ENCODE peak calls at places on chromosomes 12 and 14, in four cellular contexts. U is HL-60, M is GM12878, I is K562. C is an unnamed sample.
A peak's percentile ranks its signal among the peaks of the same experiment; 100 is the strongest.

GRCh38 chr14:105879867-105880561 is 353.6 kb downstream of the TMEM121 start:
- DNase-seq in U (no peak), M (no peak), I (no peak), C (no peak)

GRCh38 chr14:71594828-71595227 is 337.4 kb upstream of the RGS6 start:
- DNase-seq in U (peak; percentile 1), M (no peak), I (peak; percentile 13), C (no peak)

GRCh38 chr12:132812631-132813305 is 15.9 kb downstream of the GOLGA3 start:
- DNase-seq in U (no peak), M (no peak), I (no peak), C (no peak)

GRCh38 chr12:101713059-101713682 is 15.7 kb downstream of the CHPT1 start:
- DNase-seq in U (no peak), M (no peak), I (peak; percentile 49), C (no peak)

GRCh38 chr12:130163461-130164215 is 1.4 kb downstream of the FZD10 start:
- DNase-seq in U (no peak), M (no peak), I (no peak), C (no peak)

GRCh38 chr12:132475304-132476037 is 14.5 kb upstream of the FBRSL1 start:
- DNase-seq in U (peak; percentile 49), M (no peak), I (no peak), C (no peak)

GRCh38 chr12:44286336-44286735 is 450.5 kb downstream of the TMEM117 start:
- DNase-seq in U (no peak), M (no peak), I (no peak), C (no peak)

GRCh38 chr12:42696424-42697149 is 107.0 kb upstream of the PRICKLE1 start:
- DNase-seq in U (peak; percentile 65), M (no peak), I (no peak), C (no peak)

GRCh38 chr14:75279739-75280447 is 1.3 kb downstream of the FOS start:
- DNase-seq in U (no peak), M (no peak), I (no peak), C (no peak)

GRCh38 chr12:31756977-31757420 is 28.2 kb upstream of the AMN1 start:
- DNase-seq in U (no peak), M (no peak), I (peak; percentile 70), C (no peak)

GRCh38 chr14:44640416-44640815 is 133.3 kb upstream of the FSCB start:
- DNase-seq in U (no peak), M (no peak), I (no peak), C (no peak)

GRCh38 chr12:122964439-122965257 is 1.6 kb downstream of the ABCB9 start:
- DNase-seq in U (no peak), M (no peak), I (peak; percentile 68), C (no peak)

GRCh38 chr12:54378791-54379400 is 5.6 kb downstream of the ZNF385A start:
- DNase-seq in U (no peak), M (no peak), I (peak; percentile 82), C (no peak)

GRCh38 chr14:104253223-104253822 is 114.9 kb downstream of the KIF26A start:
- DNase-seq in U (no peak), M (no peak), I (no peak), C (no peak)

GRCh38 chr12:78470354-78471195 is 394.0 kb upstream of the SYT1 start:
- DNase-seq in U (no peak), M (no peak), I (peak; percentile 8), C (no peak)

GRCh38 chr14:64612021-64612380 is 62.2 kb downstream of the PPP1R36 start:
- DNase-seq in U (no peak), M (no peak), I (no peak), C (no peak)

GRCh38 chr12:95200128-95200973 is 16.9 kb downstream of the FGD6 start:
- DNase-seq in U (no peak), M (no peak), I (no peak), C (no peak)

GRCh38 chr12:67649165-67650126 is 901 bp downstream of the DYRK2 start:
- DNase-seq in U (no peak), M (no peak), I (peak; percentile 27), C (peak; percentile 35)

GRCh38 chr14:71472281-71472960 is 459.8 kb upstream of the RGS6 start:
- DNase-seq in U (no peak), M (no peak), I (no peak), C (peak; percentile 11)

GRCh38 chr14:51978566-51979398 is 10.6 kb upstream of the RTRAF start:
- DNase-seq in U (peak; percentile 73), M (peak; percentile 43), I (peak; percentile 73), C (no peak)

GRCh38 chr12:49750027-49750977 is 8.9 kb downstream of the TMBIM6 start:
- DNase-seq in U (peak; percentile 84), M (peak; percentile 36), I (peak; percentile 63), C (no peak)

GRCh38 chr12:49487605-49488004 is 51.2 kb upstream of the KCNH3 start:
- DNase-seq in U (no peak), M (peak; percentile 13), I (no peak), C (no peak)

GRCh38 chr12:114982760-114983159 is 298.8 kb upstream of the TBX3 start:
- DNase-seq in U (no peak), M (no peak), I (peak; percentile 2), C (no peak)

GRCh38 chr12:69329669-69330428 is 18.3 kb upstream of the LYZ start:
- DNase-seq in U (peak; percentile 87), M (no peak), I (no peak), C (no peak)

GRCh38 chr14:99267871-99268775 is 3.9 kb downstream of the BCL11B start:
- DNase-seq in U (no peak), M (no peak), I (no peak), C (no peak)

GRCh38 chr12:107503851-107504502 is 181.6 kb upstream of the PWP1 start:
- DNase-seq in U (no peak), M (no peak), I (no peak), C (no peak)

GRCh38 chr12:46770501-46771183 is 55.2 kb downstream of the SLC38A4 start:
- DNase-seq in U (no peak), M (no peak), I (no peak), C (no peak)

GRCh38 chr12:74741113-74741512 is 203.5 kb downstream of the ATXN7L3B start:
- DNase-seq in U (no peak), M (no peak), I (no peak), C (no peak)

GRCh38 chr14:75022655-75023054 is 19.9 kb downstream of the EIF2B2 start:
- DNase-seq in U (peak; percentile 2), M (no peak), I (peak; percentile 19), C (no peak)

GRCh38 chr12:21989819-21990412 is 48.7 kb upstream of the ABCC9 start:
- DNase-seq in U (peak; percentile 3), M (no peak), I (peak; percentile 34), C (no peak)

GRCh38 chr12:402127-402456 is 648 bp downstream of the CCDC77 start:
- DNase-seq in U (peak; percentile 43), M (no peak), I (peak; percentile 53), C (no peak)

GRCh38 chr12:110224379-110225304 is 56.4 kb upstream of the ATP2A2 start:
- DNase-seq in U (no peak), M (no peak), I (peak; percentile 23), C (no peak)

GRCh38 chr14:75069811-75070145 is 337 bp downstream of the ZC2HC1C start:
- DNase-seq in U (no peak), M (no peak), I (no peak), C (no peak)

GRCh38 chr12:49540229-49541139 is 1.7 kb downstream of the KCNH3 start:
- DNase-seq in U (no peak), M (no peak), I (no peak), C (no peak)

GRCh38 chr14:105061428-105062047 is 3.7 kb downstream of the GPR132 start:
- DNase-seq in U (peak; percentile 73), M (no peak), I (no peak), C (peak; percentile 56)

GRCh38 chr12:123384318-123384993 is 524 bp downstream of the KMT5A start:
- DNase-seq in U (no peak), M (no peak), I (peak; percentile 52), C (no peak)

GRCh38 chr14:84404246-84404645 is 1125.7 kb upstream of the FLRT2 start:
- DNase-seq in U (no peak), M (no peak), I (no peak), C (no peak)

GRCh38 chr12:102349079-102349478 is 131.3 kb downstream of the IGF1 start:
- DNase-seq in U (no peak), M (no peak), I (no peak), C (no peak)

DNA sequence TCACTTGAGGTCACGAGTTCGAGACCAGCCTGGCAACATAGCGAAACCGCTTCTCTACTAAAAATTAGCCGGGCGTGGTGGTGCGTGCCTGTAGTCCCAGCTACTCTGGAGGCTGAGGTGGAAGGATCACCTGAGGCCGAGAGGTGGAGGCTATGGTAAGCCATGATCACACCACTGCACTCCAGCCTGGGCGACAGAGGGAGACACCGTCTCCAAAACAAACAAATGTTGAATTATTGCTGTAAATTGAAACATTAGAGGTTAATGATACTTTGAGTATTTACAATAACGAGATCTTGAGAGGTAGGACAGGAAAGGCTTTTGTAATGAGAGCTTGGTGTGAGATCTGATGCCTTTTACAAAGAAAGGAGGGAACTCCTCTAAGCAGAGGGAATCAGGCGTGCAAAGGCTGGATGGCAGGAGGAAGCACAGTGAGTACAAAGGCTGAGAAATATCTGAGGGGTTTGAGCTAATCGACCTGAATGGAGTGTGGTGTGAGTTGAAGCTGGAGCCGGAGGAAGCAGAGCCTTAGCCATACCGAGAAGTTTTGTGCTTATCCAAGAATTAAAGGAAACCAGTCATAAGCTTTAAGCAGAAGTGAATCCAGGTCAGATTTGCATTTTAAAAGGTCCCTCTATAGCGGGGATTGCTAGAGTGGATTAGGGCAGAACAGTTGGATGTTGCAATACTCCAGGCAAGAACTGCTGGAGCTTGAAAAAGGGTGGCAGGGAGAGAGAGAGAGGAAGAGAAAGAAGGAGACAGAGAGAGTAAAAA is 1.1 kb downstream of the RHNO1 start:
- DNase-seq in U (peak; percentile 68), M (no peak), I (peak; percentile 44), C (no peak)
- TF ChIP-seq SPI1 in U (peak; percentile 40), M (peak; percentile 79), I (no peak), C (peak; percentile 83)

GRCh38 chr12:6927999-6928702 is 392 bp downstream of the ATN1 start:
- DNase-seq in U (no peak), M (no peak), I (no peak), C (no peak)
- TF ChIP-seq SPI1 in U (no peak), M (no peak), I (no peak), C (no peak)

GRCh38 chr14:79093542-79093941 is 923.4 kb downstream of the NRXN3 start:
- DNase-seq in U (peak; percentile 11), M (no peak), I (no peak), C (no peak)
- TF ChIP-seq SPI1 in U (no peak), M (no peak), I (no peak), C (no peak)

DNA sequence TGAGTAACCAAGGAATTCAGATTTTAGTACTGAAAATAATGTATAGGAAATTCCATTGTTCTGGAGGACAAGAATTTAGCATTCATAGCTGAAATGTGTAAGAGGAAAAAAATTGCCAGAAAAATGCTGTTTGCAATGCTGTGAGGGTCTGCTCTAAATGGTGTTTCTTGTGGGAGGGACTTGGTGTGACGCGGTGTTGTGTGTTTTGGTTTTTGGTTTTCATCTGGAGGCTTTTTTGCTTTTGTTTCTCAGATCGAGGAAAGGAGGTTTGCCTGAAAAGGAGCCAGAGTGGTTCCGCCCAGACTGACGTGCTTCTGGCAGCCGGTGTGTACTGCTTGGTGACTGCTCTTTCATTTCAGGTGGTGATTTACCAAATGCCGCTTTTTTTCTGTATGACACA is 211.8 kb upstream of the HMGA2 start:
- DNase-seq in U (no peak), M (no peak), I (no peak), C (no peak)
- TF ChIP-seq SPI1 in U (no peak), M (no peak), I (no peak), C (no peak)

GRCh38 chr12:100289011-100289410 is 22.0 kb downstream of the SCYL2 start:
- DNase-seq in U (no peak), M (no peak), I (no peak), C (no peak)
- TF ChIP-seq SPI1 in U (no peak), M (no peak), I (no peak), C (no peak)

GRCh38 chr14:41349289-41349910 is 257.3 kb upstream of the LRFN5 start:
- DNase-seq in U (no peak), M (no peak), I (no peak), C (no peak)
- TF ChIP-seq SPI1 in U (no peak), M (no peak), I (no peak), C (no peak)

C was measured in GM12891.